ENCODE peak calls at places on chromosomes 7 and 10, in seven cellular contexts. X is H1, S is IMR-90, Q is neuronal stem cell, V is mesenchymal stem cell, Z is mesendoderm, H is trophoblast cell. K is an unnamed sample.

GRCh38 chr10:91694170-91694794 is 61.4 kb upstream of the PPP1R3C start:
- DNase-seq in Q (peak), V (peak), S (peak), Z (peak), X (no peak), H (peak), K (no peak)

GRCh38 chr10:49643296-49644034 is 29.6 kb downstream of the CHAT start:
- DNase-seq in Q (no peak), H (no peak), Z (no peak), V (no peak), S (no peak), X (no peak), K (peak)

GRCh38 chr7:26616235-26616634 is 248.2 kb downstream of the SKAP2 start:
- DNase-seq in Q (no peak), S (no peak), Z (no peak), X (no peak), H (peak), V (no peak), K (no peak)

GRCh38 chr10:2851544-2851943 is 215.8 kb upstream of the PFKP start:
- DNase-seq in Z (no peak), Q (no peak), V (no peak), S (no peak), H (no peak), X (no peak), K (no peak)

GRCh38 chr7:130943336-130943901 is 209.4 kb upstream of the KLF14 start:
- DNase-seq in V (peak), X (no peak), Q (no peak), H (peak), Z (peak), S (peak), K (no peak)

GRCh38 chr10:68553138-68553537 is 7.0 kb upstream of the TET1 start:
- DNase-seq in V (no peak), Q (no peak), H (peak), Z (peak), X (no peak), S (no peak), K (peak)

GRCh38 chr10:14254368-14254767 is 76.4 kb downstream of the FRMD4A start:
- DNase-seq in Q (no peak), H (no peak), Z (no peak), X (no peak), V (no peak), S (no peak), K (no peak)

GRCh38 chr7:116327751-116328150 is 117.4 kb downstream of the TES start:
- DNase-seq in V (peak), X (no peak), H (peak), S (peak), Q (no peak), Z (no peak), K (no peak)

GRCh38 chr7:142813262-142813661 is 41.6 kb upstream of the EPHB6 start:
- DNase-seq in Z (peak), V (peak), X (peak), Q (no peak), S (peak), H (peak), K (peak)

GRCh38 chr7:99042957-99043356 is 101.0 kb downstream of the SMURF1 start:
- DNase-seq in V (peak), H (peak), S (peak), X (no peak), Q (no peak), Z (no peak), K (no peak)

GRCh38 chr10:3270597-3270996 is 98.0 kb upstream of the PITRM1 start:
- DNase-seq in Q (no peak), V (no peak), Z (no peak), X (no peak), S (no peak), H (peak), K (no peak)

GRCh38 chr7:23530355-23530754 is 1.4 kb downstream of the TRA2A start:
- DNase-seq in Z (peak), X (no peak), S (peak), V (peak), Q (no peak), H (peak), K (no peak)

GRCh38 chr7:116802784-116803183 is 59.6 kb upstream of the CAPZA2 start:
- DNase-seq in H (peak), S (peak), V (peak), Q (peak), X (no peak), Z (peak), K (no peak)

GRCh38 chr10:47456096-47456485 is 27.8 kb downstream of the ANXA8 start:
- DNase-seq in S (no peak), Z (no peak), V (no peak), H (no peak), Q (no peak), X (no peak), K (peak)

GRCh38 chr7:136069840-136070529 is 92.8 kb upstream of the MTPN start:
- DNase-seq in S (no peak), V (no peak), Z (no peak), X (no peak), Q (no peak), H (no peak), K (no peak)

GRCh38 chr10:122738031-122738430 is 38.4 kb upstream of the C10orf120 start:
- DNase-seq in Q (no peak), H (no peak), V (no peak), S (no peak), Z (no peak), X (no peak), K (no peak)
- H3K4ac ChIP-seq in Q (no peak), H (no peak), V (no peak), S (no peak), Z (no peak), X (no peak), K (no peak)

GRCh38 chr7:151895008-151895661 is 18.2 kb upstream of the PRKAG2 start:
- DNase-seq in Q (no peak), S (no peak), V (no peak), Z (no peak), H (no peak), X (no peak), K (no peak)

GRCh38 chr7:151895695-151896485 is 19.0 kb upstream of the PRKAG2 start:
- DNase-seq in S (no peak), Z (no peak), Q (no peak), X (no peak), V (peak), H (no peak), K (no peak)

GRCh38 chr7:151897951-151898686 is 21.2 kb upstream of the PRKAG2 start:
- DNase-seq in V (no peak), S (no peak), X (no peak), Q (no peak), H (no peak), Z (no peak), K (no peak)

GRCh38 chr7:151896486-151896885 is 19.6 kb upstream of the PRKAG2 start:
- DNase-seq in X (no peak), H (no peak), V (no peak), Q (no peak), Z (no peak), S (no peak), K (no peak)

DNA sequence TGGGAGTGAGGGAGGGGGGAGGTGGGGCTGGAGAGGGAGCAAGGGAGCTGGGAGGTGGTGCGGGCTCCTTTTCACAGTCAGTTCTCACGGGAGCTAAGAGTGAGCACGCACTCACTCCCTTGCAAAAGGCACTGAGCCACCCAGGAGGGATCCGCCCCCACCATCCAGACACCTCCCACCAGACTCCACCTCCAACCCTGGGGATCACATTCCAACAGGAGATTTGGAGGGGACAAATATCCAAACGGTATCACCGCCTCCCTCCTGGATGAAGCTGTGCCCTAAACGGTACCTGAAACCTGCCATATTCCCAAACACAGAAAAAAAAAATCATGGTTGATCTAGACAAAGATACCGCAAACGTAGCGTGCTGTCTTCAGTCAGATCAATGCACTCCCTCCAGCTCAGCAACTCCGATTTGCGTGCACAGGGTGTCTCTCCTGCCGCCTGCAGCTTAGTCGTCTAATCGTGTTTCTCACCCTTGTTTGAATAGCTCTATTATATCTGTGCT is 20.3 kb upstream of the PRKAG2 start:
- DNase-seq in V (no peak), X (no peak), Z (peak), H (no peak), S (no peak), Q (no peak), K (peak)
- H2AK5ac ChIP-seq in V (no peak), X (no peak), Z (no peak), H (no peak), S (no peak), Q (peak), K (no peak)

GRCh38 chr10:111384556-111384955 is 307.7 kb downstream of the ADRA2A start:
- DNase-seq in H (no peak), V (peak), Z (no peak), X (no peak), Q (no peak), S (no peak), K (no peak)
- H3K4ac ChIP-seq in H (no peak), V (no peak), Z (no peak), X (no peak), Q (no peak), S (no peak), K (no peak)

DNA sequence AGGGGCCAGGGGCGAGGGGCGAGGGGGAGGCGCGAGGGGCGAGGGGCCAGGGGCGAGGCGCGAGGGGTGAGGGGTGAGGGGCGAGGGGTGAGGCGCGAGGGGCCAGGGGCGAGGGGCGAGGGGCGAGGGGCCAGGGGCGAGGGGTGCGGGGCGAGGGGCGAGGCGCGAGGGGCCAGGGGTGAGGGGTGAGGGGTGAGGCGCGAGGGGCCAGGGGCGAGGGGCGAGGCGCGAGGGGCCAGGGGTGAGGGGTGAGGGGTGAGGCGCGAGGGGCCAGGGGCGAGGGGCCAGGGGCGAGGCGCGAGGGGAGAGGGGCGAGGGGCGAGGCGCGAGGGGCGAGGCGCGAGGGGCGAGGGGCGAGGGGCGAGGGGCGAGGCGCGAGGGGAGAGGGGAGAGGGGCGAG is 192.3 kb downstream of the PTPRN2 start:
- DNase-seq in S (no peak), Q (no peak), X (no peak), V (no peak), H (no peak), Z (no peak), K (no peak)
- H2AK5ac ChIP-seq in S (no peak), Q (no peak), X (no peak), V (no peak), H (no peak), Z (no peak), K (no peak)

GRCh38 chr7:123425246-123425645 is 109.1 kb downstream of the IQUB start:
- DNase-seq in Q (no peak), S (no peak), H (no peak), Z (no peak), V (no peak), X (no peak), K (no peak)
- H3K4ac ChIP-seq in Q (no peak), S (no peak), H (no peak), Z (no peak), V (no peak), X (no peak), K (no peak)

GRCh38 chr7:42082144-42082543 is 154.9 kb downstream of the GLI3 start:
- DNase-seq in Q (no peak), Z (no peak), V (peak), S (peak), X (no peak), H (no peak), K (no peak)

GRCh38 chr7:42080831-42081230 is 156.2 kb downstream of the GLI3 start:
- DNase-seq in H (no peak), Z (no peak), X (no peak), S (peak), Q (no peak), V (no peak), K (no peak)

GRCh38 chr7:42083284-42083683 is 153.7 kb downstream of the GLI3 start:
- DNase-seq in S (no peak), H (no peak), Z (no peak), X (no peak), V (no peak), Q (no peak), K (no peak)

GRCh38 chr7:42084263-42084662 is 152.7 kb downstream of the GLI3 start:
- DNase-seq in V (no peak), Q (no peak), S (no peak), Z (no peak), X (no peak), H (no peak), K (no peak)

GRCh38 chr7:42081672-42082071 is 155.3 kb downstream of the GLI3 start:
- DNase-seq in S (no peak), H (no peak), Z (no peak), X (no peak), Q (no peak), V (no peak), K (no peak)
- H2AK5ac ChIP-seq in S (no peak), H (no peak), Z (no peak), X (no peak), Q (no peak), V (no peak), K (no peak)

K was measured in H9.